ENCODE peak calls at places on chromosomes 6 and 20, in nine cellular contexts. G is mammary epithelial cell, M is cardiac muscle cell, U is adrenal gland, N is lower lobe of right lung, Y is GM23338, I is keratinocyte, H is hepatocyte, C is PC-3. S is an unnamed sample. For H3K27me3, the result is how much of the 10 kb centered on the place peaks cover.

GRCh38 chr20:35947489-35947888 is 6.8 kb downstream of the SCAND1 start:
- DNase-seq in G (peak), M (peak), U (no peak), N (no peak), Y (peak), I (no peak), H (peak), C (peak), S (peak)

GRCh38 chr20:58612021-58612700 is 38.9 kb upstream of the STX16 start:
- DNase-seq in G (no peak), M (peak), U (no peak), N (no peak), Y (no peak), I (no peak), H (no peak), C (no peak), S (no peak)

GRCh38 chr6:152836523-152836922 is 85.9 kb downstream of the VIP start:
- DNase-seq in G (no peak), M (no peak), U (no peak), N (no peak), Y (peak), I (no peak), H (no peak), C (no peak), S (no peak)

GRCh38 chr20:19761853-19762252 is 3.8 kb downstream of the RIN2 start:
- DNase-seq in G (no peak), M (peak), U (peak), N (no peak), Y (no peak), I (no peak), H (no peak), C (no peak), S (no peak)

GRCh38 chr6:96542702-96543101 is 20.2 kb upstream of the FHL5 start:
- DNase-seq in G (no peak), M (peak), U (no peak), N (no peak), Y (peak), I (no peak), H (peak), C (peak), S (no peak)

GRCh38 chr6:30618270-30618787 is 689 bp downstream of the MRPS18B start:
- DNase-seq in G (no peak), M (peak), U (no peak), N (no peak), Y (no peak), I (no peak), H (no peak), C (peak), S (no peak)

GRCh38 chr6:30801950-30802349 is 57.6 kb upstream of the IER3 start:
- DNase-seq in G (no peak), M (no peak), U (no peak), N (no peak), Y (no peak), I (no peak), H (no peak), C (no peak), S (no peak)

GRCh38 chr20:48916699-48917098 is 4.8 kb upstream of the ARFGEF2 start:
- DNase-seq in G (no peak), M (no peak), U (no peak), N (no peak), Y (no peak), I (no peak), H (no peak), C (no peak), S (no peak)

GRCh38 chr20:12575352-12576095 is 433.2 kb upstream of the SPTLC3 start:
- DNase-seq in G (peak), M (peak), U (peak), N (peak), Y (no peak), I (no peak), H (peak), C (no peak), S (no peak)

GRCh38 chr6:116398366-116399005 is 27.7 kb downstream of the DSE start:
- DNase-seq in G (peak), M (peak), U (no peak), N (no peak), Y (no peak), I (no peak), H (no peak), C (peak), S (no peak)

GRCh38 chr6:168599769-168600330 is 158.9 kb downstream of the SMOC2 start:
- DNase-seq in G (no peak), M (no peak), U (no peak), N (no peak), Y (no peak), I (no peak), H (no peak), C (no peak), S (no peak)

GRCh38 chr6:73203098-73203497 is 22.2 kb downstream of the KHDC1L start:
- DNase-seq in G (peak), M (no peak), U (no peak), N (no peak), Y (no peak), I (no peak), H (no peak), C (peak), S (no peak)

GRCh38 chr6:31763617-31763940 is 1.1 kb downstream of the SAPCD1 start:
- DNase-seq in G (peak), M (peak), U (no peak), N (no peak), Y (peak), I (no peak), H (no peak), C (peak), S (no peak)

GRCh38 chr6:158026901-158027589 is 45.4 kb downstream of the SYNJ2 start:
- DNase-seq in G (no peak), M (no peak), U (no peak), N (peak), Y (no peak), I (no peak), H (peak), C (no peak), S (no peak)

GRCh38 chr6:37667050-37667814 is 30.5 kb downstream of the MDGA1 start:
- DNase-seq in G (no peak), M (no peak), U (no peak), N (no peak), Y (no peak), I (no peak), H (peak), C (peak), S (no peak)

GRCh38 chr6:139474145-139475108 is 100.0 kb upstream of the CITED2 start:
- DNase-seq in G (no peak), M (peak), U (peak), N (no peak), Y (peak), I (no peak), H (peak), C (no peak), S (no peak)

GRCh38 chr20:19986419-19986818 is 30.7 kb upstream of the NAA20 start:
- DNase-seq in G (peak), M (peak), U (no peak), N (no peak), Y (no peak), I (no peak), H (no peak), C (no peak), S (no peak)

GRCh38 chr6:20124545-20124944 is 87.7 kb downstream of the MBOAT1 start:
- DNase-seq in G (no peak), M (no peak), U (no peak), N (no peak), Y (no peak), I (no peak), H (no peak), C (no peak), S (no peak)

GRCh38 chr6:144646066-144646800 is 361.1 kb downstream of the UTRN start:
- DNase-seq in G (no peak), M (no peak), U (no peak), N (no peak), Y (no peak), I (no peak), H (no peak), C (no peak), S (no peak)

GRCh38 chr6:159104931-159105330 is 60.1 kb upstream of the TAGAP start:
- DNase-seq in G (peak), M (no peak), U (peak), N (no peak), Y (no peak), I (peak), H (no peak), C (no peak), S (no peak)

GRCh38 chr6:34806738-34807453 is 15.0 kb downstream of the BLTP3A start:
- DNase-seq in G (peak), M (peak), U (no peak), N (no peak), Y (no peak), I (no peak), H (no peak), C (peak), S (no peak)

GRCh38 chr20:23078351-23078993 is 7.7 kb downstream of the CD93 start:
- DNase-seq in G (no peak), M (peak), U (no peak), N (no peak), Y (no peak), I (no peak), H (no peak), C (no peak), S (no peak)

GRCh38 chr6:121522265-121522664 is 86.8 kb downstream of the GJA1 start:
- DNase-seq in G (peak), M (peak), U (peak), N (no peak), Y (no peak), I (peak), H (peak), C (peak), S (no peak)

GRCh38 chr6:129890701-129891100 is 29.6 kb upstream of the TMEM244 start:
- DNase-seq in G (peak), M (no peak), U (no peak), N (no peak), Y (no peak), I (no peak), H (peak), C (peak), S (no peak)

GRCh38 chr6:166473886-166474596 is 91.3 kb upstream of the MPC1 start:
- DNase-seq in G (no peak), M (no peak), U (no peak), N (no peak), Y (no peak), I (no peak), H (no peak), C (no peak), S (no peak)

GRCh38 chr6:157372501-157373280 is 8.3 kb upstream of the ZDHHC14 start:
- DNase-seq in G (no peak), M (no peak), U (no peak), N (no peak), Y (no peak), I (no peak), H (no peak), C (no peak), S (no peak)

GRCh38 chr6:153024401-153025017 is 22.0 kb upstream of the MTRF1L start:
- DNase-seq in G (peak), M (peak), U (peak), N (no peak), Y (peak), I (no peak), H (peak), C (peak), S (peak)

GRCh38 chr6:43220439-43220951 is 8.8 kb downstream of the DNPH1 start:
- DNase-seq in G (no peak), M (no peak), U (no peak), N (no peak), Y (no peak), I (no peak), H (no peak), C (no peak), S (no peak)

GRCh38 chr20:44730441-44730840 is 15.2 kb upstream of the KCNK15 start:
- DNase-seq in G (peak), M (peak), U (no peak), N (peak), Y (no peak), I (peak), H (peak), C (peak), S (no peak)

GRCh38 chr20:33697129-33697528 is 10.9 kb upstream of the E2F1 start:
- DNase-seq in G (no peak), M (peak), U (peak), N (no peak), Y (no peak), I (no peak), H (no peak), C (no peak), S (no peak)

GRCh38 chr6:103264020-103264419 is 1595.7 kb downstream of the HACE1 start:
- DNase-seq in G (no peak), M (no peak), U (no peak), N (no peak), Y (no peak), I (no peak), H (no peak), C (no peak), S (no peak)

GRCh38 chr6:115947964-115948541 is 112.6 kb downstream of the FRK start:
- DNase-seq in G (no peak), M (no peak), U (no peak), N (no peak), Y (no peak), I (no peak), H (peak), C (no peak), S (no peak)

GRCh38 chr6:40387127-40387870 is 199.9 kb downstream of the LRFN2 start:
- DNase-seq in G (no peak), M (no peak), U (no peak), N (no peak), Y (no peak), I (no peak), H (no peak), C (no peak), S (peak)

GRCh38 chr20:60203451-60203850 is 245.2 kb downstream of the CDH26 start:
- DNase-seq in G (peak), M (no peak), U (no peak), N (no peak), Y (no peak), I (peak), H (no peak), C (peak), S (no peak)

GRCh38 chr20:49297605-49298530 is 20.0 kb upstream of the ZNFX1 start:
- DNase-seq in G (no peak), M (no peak), U (peak), N (peak), Y (peak), I (no peak), H (no peak), C (no peak), S (peak)

GRCh38 chr6:150263765-150264415 is 104.9 kb upstream of the IYD start:
- DNase-seq in G (no peak), M (no peak), U (peak), N (peak), Y (no peak), I (no peak), H (no peak), C (no peak), S (no peak)

GRCh38 chr6:2750832-2751231 is at the start of gene MYLK4:
- DNase-seq in G (no peak), M (no peak), U (no peak), N (no peak), Y (no peak), I (no peak), H (no peak), C (no peak), S (no peak)

GRCh38 chr6:2753116-2753489 is 2.4 kb upstream of the MYLK4 start:
- DNase-seq in G (no peak), M (no peak), U (no peak), N (no peak), Y (no peak), I (no peak), H (no peak), C (no peak), S (no peak)

GRCh38 chr6:2749972-2750600 is 636 bp downstream of the MYLK4 start:
- DNase-seq in G (no peak), M (peak), U (peak), N (no peak), Y (peak), I (no peak), H (peak), C (peak), S (peak)

GRCh38 chr6:2752477-2753115 is 1.9 kb upstream of the MYLK4 start:
- DNase-seq in G (no peak), M (no peak), U (no peak), N (no peak), Y (no peak), I (no peak), H (no peak), C (peak), S (no peak)

DNA sequence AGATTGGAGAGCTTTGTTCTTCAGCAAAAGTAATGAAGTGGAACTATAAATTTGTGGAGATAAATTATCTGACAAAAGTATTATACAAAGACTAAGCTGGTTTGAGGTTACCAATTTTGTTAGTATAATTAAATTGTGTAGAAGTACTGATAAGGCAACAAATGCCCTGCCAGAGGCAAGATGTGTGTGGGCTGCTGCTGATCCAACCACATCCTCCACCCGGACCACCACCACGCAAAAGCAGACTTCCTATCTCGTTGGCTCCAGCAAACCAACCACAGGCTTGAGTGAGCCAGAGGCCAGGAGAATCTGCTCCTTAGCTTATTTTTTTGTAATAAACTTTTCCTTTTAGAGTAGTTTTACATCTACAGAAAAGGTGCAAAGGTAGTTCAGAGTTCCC is 1.1 kb upstream of the MYLK4 start:
- DNase-seq in G (no peak), M (no peak), U (no peak), N (no peak), Y (no peak), I (no peak), H (no peak), C (no peak), S (no peak)
- H3K27me3 ChIP-seq in G (under half), M (under half), U (under half), N (under half), Y (under half), I (under half), H (under half), C (under half), S (under half)

GRCh38 chr6:41694815-41695536 is 40.4 kb downstream of the TFEB start:
- DNase-seq in G (no peak), M (no peak), U (no peak), N (no peak), Y (no peak), I (no peak), H (no peak), C (peak), S (no peak)
- H3K27ac ChIP-seq in G (no peak), M (no peak), U (no peak), N (no peak), Y (no peak), I (no peak), H (no peak), C (no peak), S (no peak)

DNA sequence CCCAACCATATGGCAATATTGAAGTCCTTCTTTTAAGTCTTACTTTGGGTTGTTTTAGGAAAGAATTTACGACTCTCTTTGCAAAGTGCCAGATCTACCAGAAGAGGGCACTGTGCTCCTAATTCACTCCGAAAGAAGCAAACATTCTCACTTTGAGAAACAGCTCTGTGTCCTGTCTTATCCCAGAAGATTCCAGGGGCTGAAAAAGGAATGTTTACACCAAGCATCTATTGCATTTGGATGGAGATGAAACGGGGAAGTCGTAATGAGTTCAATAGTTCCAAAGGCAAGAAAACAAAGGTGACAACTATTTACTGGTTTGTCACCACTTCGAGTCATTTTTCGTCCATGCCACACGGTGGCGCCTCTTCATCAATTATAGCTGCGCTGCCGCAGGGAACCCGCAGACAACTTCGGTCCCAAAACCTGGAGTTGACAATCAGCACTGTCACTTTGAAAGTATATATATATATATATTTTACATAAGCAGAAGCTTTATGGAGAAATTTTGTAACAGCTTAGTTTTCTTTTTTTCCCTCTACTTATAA is 121.6 kb downstream of the MOXD1 start:
- DNase-seq in G (peak), M (peak), U (peak), N (peak), Y (peak), I (peak), H (peak), C (peak), S (peak)
- TF ChIP-seq CTCF in G (peak), M (peak), U (peak), N (peak), Y (peak), I (peak), H (peak), C (peak), S (peak)

DNA sequence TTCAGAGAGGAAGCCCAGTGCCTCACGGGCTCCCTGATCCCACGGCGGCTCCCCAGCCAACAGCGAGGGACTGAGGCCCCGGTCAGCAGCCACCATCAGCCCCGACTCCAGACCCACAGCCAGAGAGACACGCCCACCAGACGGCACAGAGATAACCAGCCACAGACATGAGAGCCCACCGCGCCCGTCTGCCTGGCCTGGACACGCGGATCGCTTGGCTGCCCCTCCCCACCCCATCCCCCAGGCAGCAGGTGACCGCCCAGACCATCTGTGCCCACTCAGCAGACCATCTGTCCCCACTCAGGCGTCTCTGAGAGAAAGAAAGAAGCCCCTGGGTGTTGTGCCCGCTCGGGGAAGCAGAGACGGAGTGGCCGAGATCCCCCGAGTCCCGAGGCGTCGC is 55.5 kb upstream of the CHRNA4 start:
- DNase-seq in G (no peak), M (no peak), U (no peak), N (no peak), Y (no peak), I (no peak), H (no peak), C (no peak), S (no peak)
- H3K27me3 ChIP-seq in G (under half), M (under half), U (under half), N (under half), Y (under half), I (under half), H (under half), C (half or more), S (under half)

DNA sequence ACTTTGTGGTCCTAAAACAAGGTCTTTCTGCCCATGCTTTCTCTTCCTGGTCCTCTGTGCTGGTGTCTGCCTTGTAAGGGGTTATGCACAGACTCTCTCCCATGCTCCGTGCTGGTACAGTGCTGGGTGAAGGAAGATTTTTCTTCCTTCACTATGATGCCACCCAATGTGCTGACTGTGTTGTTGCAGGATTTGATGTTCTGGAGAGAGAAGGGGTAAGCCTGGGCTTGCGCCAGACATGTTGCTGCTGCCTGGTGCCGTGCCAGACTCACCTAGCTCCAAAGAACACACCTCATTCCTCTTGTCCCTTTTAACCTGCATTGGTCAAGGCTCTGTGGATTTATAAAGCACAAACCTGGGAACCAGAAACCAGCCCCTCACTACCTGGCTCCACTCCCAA is 28.4 kb upstream of the ARMH2 start:
- DNase-seq in G (peak), M (no peak), U (no peak), N (no peak), Y (no peak), I (peak), H (no peak), C (no peak), S (no peak)
- H3K27ac ChIP-seq in G (peak), M (no peak), U (no peak), N (no peak), Y (peak), I (no peak), H (no peak), C (no peak), S (no peak)